ENCODE peak calls at places on chromosomes 11 and 22, in nine cellular contexts. Z, H, Q, X, B, U, F, G and S are unnamed samples.

GRCh38 chr11:62468577-62468976 is 49.7 kb downstream of the SCGB1A1 start:
- DNase-seq in Z (no peak), H (no peak), Q (no peak), X (no peak), B (no peak), U (no peak), F (no peak), G (no peak), S (no peak)

GRCh38 chr22:24875862-24876506 is 70.0 kb downstream of the SGSM1 start:
- DNase-seq in Z (no peak), H (no peak), Q (peak; percentile 28), X (peak; percentile 46), B (no peak), U (no peak), F (no peak), G (no peak), S (no peak)

GRCh38 chr11:31509017-31509411 is 408 bp downstream of the IMMP1L start:
- DNase-seq in Z (no peak), H (no peak), Q (no peak), X (no peak), B (no peak), U (no peak), F (no peak), G (no peak), S (peak; percentile 15)

GRCh38 chr11:12110201-12110713 is at the start of gene MICAL2:
- DNase-seq in Z (peak; percentile 76), H (peak; percentile 87), Q (peak; percentile 85), X (peak; percentile 87), B (no peak), U (peak; percentile 61), F (peak; percentile 60), G (peak; percentile 82), S (peak; percentile 93)

GRCh38 chr11:126748097-126748756 is 252.3 kb downstream of the KIRREL3 start:
- DNase-seq in Z (no peak), H (no peak), Q (no peak), X (no peak), B (no peak), U (no peak), F (no peak), G (peak; percentile 76), S (no peak)

GRCh38 chr11:92457250-92457649 is 232.6 kb downstream of the FAT3 start:
- DNase-seq in Z (no peak), H (no peak), Q (no peak), X (peak; percentile 3), B (no peak), U (no peak), F (no peak), G (no peak), S (no peak)

GRCh38 chr11:134951305-134951700 is 539.3 kb upstream of the B3GAT1 start:
- DNase-seq in Z (no peak), H (no peak), Q (no peak), X (peak; percentile 68), B (peak; percentile 32), U (no peak), F (no peak), G (no peak), S (no peak)

GRCh38 chr11:130451261-130452019 is 3.0 kb downstream of the ADAMTS15 start:
- DNase-seq in Z (peak; percentile 29), H (no peak), Q (no peak), X (peak; percentile 82), B (no peak), U (no peak), F (no peak), G (no peak), S (no peak)

GRCh38 chr11:74870485-74870884 is 78.4 kb downstream of the XRRA1 start:
- DNase-seq in Z (no peak), H (no peak), Q (no peak), X (peak; percentile 71), B (no peak), U (no peak), F (no peak), G (no peak), S (no peak)

GRCh38 chr11:1222491-1223345 is at the start of gene MUC5B:
- DNase-seq in Z (no peak), H (no peak), Q (peak; percentile 20), X (no peak), B (no peak), U (no peak), F (no peak), G (peak; percentile 68), S (no peak)

GRCh38 chr22:37334859-37335818 is 52.8 kb downstream of the CYTH4 start:
- DNase-seq in Z (no peak), H (no peak), Q (no peak), X (no peak), B (no peak), U (no peak), F (no peak), G (no peak), S (no peak)

GRCh38 chr11:92975285-92975684 is 5.8 kb downstream of the MTNR1B start:
- DNase-seq in Z (no peak), H (no peak), Q (no peak), X (no peak), B (no peak), U (no peak), F (no peak), G (no peak), S (no peak)

GRCh38 chr22:30309981-30310672 is 16.6 kb downstream of the TBC1D10A start:
- DNase-seq in Z (no peak), H (peak; percentile 77), Q (no peak), X (no peak), B (no peak), U (no peak), F (no peak), G (no peak), S (peak; percentile 58)

GRCh38 chr11:2562181-2562581 is 117.4 kb downstream of the KCNQ1 start:
- DNase-seq in Z (peak; percentile 14), H (no peak), Q (peak; percentile 20), X (no peak), B (no peak), U (no peak), F (no peak), G (no peak), S (no peak)

GRCh38 chr22:28237092-28237491 is 318.0 kb upstream of the PITPNB start:
- DNase-seq in Z (no peak), H (no peak), Q (no peak), X (peak; percentile 75), B (no peak), U (no peak), F (no peak), G (no peak), S (no peak)
- TF ChIP-seq CTCF in Z (no peak), H (no peak), Q (no peak), X (no peak), B (no peak), U (no peak), F (no peak), G (no peak), S (no peak)

GRCh38 chr11:63670077-63670737 is 969 bp downstream of the ATL3 start:
- DNase-seq in Z (no peak), H (no peak), Q (no peak), X (peak; percentile 58), B (no peak), U (no peak), F (no peak), G (no peak), S (peak; percentile 28)

GRCh38 chr11:63672934-63673539 is 1.9 kb upstream of the ATL3 start:
- DNase-seq in Z (no peak), H (no peak), Q (no peak), X (no peak), B (no peak), U (no peak), F (no peak), G (no peak), S (no peak)

GRCh38 chr11:63672156-63672463 is 934 bp upstream of the ATL3 start:
- DNase-seq in Z (no peak), H (no peak), Q (no peak), X (no peak), B (no peak), U (no peak), F (no peak), G (no peak), S (no peak)

GRCh38 chr11:63671322-63672155 is at the start of gene ATL3:
- DNase-seq in Z (peak; percentile 98), H (peak; percentile 97), Q (peak; percentile 99), X (peak; percentile 97), B (no peak), U (peak; percentile 87), F (peak; percentile 97), G (peak; percentile 92), S (peak; percentile 96)

GRCh38 chr11:63670738-63671321 is 346 bp downstream of the ATL3 start:
- DNase-seq in Z (peak; percentile 28), H (peak; percentile 61), Q (peak; percentile 64), X (peak; percentile 54), B (no peak), U (no peak), F (no peak), G (no peak), S (peak; percentile 61)
- TF ChIP-seq CTCF in Z (peak; percentile 38), H (peak; percentile 28), Q (no peak), X (peak; percentile 30), B (peak; percentile 44), U (no peak), F (no peak), G (peak; percentile 24), S (peak; percentile 58)

GRCh38 chr22:27537481-27537891 is 264.1 kb downstream of the MN1 start:
- DNase-seq in Z (no peak), H (no peak), Q (peak; percentile 47), X (peak; percentile 59), B (no peak), U (no peak), F (no peak), G (peak; percentile 78), S (no peak)

GRCh38 chr22:27541831-27542230 is 259.7 kb downstream of the MN1 start:
- DNase-seq in Z (no peak), H (no peak), Q (no peak), X (no peak), B (no peak), U (no peak), F (no peak), G (no peak), S (no peak)

GRCh38 chr22:27543460-27543859 is 258.1 kb downstream of the MN1 start:
- DNase-seq in Z (no peak), H (no peak), Q (no peak), X (no peak), B (no peak), U (no peak), F (no peak), G (no peak), S (no peak)

GRCh38 chr22:27542602-27543001 is 259.0 kb downstream of the MN1 start:
- DNase-seq in Z (no peak), H (no peak), Q (no peak), X (no peak), B (no peak), U (no peak), F (no peak), G (no peak), S (no peak)

DNA sequence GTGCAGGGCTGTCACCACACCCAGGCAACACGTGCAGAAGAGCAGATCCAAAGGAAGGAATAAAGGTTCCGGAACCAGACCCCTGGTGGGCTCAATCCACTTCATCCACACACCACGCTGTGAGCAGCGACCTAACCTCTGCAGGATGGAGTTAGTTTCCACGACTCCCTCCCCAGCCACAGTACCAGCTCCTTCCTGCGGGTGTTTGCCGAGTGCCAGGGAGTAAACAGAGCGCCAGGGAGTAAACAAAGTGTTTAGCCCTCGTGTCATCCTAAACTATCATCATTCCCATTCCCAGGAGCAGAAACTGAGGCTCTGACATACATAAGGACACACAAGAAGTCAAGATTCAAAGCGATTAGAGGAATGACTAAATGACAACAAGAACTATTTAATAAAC is 261.3 kb downstream of the MN1 start:
- DNase-seq in Z (no peak), H (no peak), Q (no peak), X (no peak), B (no peak), U (no peak), F (no peak), G (no peak), S (no peak)
- TF ChIP-seq CTCF in Z (no peak), H (no peak), Q (no peak), X (no peak), B (no peak), U (no peak), F (no peak), G (peak; percentile 42), S (no peak)

GRCh38 chr11:4808476-4808875 is 4.3 kb upstream of the OR52R1 start:
- DNase-seq in Z (no peak), H (no peak), Q (no peak), X (no peak), B (no peak), U (no peak), F (no peak), G (no peak), S (no peak)
- TF ChIP-seq CTCF in Z (no peak), H (no peak), Q (no peak), X (no peak), B (no peak), U (no peak), F (no peak), G (no peak), S (no peak)